ENCODE peak calls at places on chromosomes 11 and 22, in four cellular contexts. C, D, U and K are unnamed samples.

GRCh38 chr11:117204283-117205080 is 5.3 kb downstream of the TAGLN start:
- DNase-seq in C (no peak), D (no peak), U (no peak), K (no peak)

GRCh38 chr11:107050126-107050525 is 31.9 kb upstream of the GUCY1A2 start:
- DNase-seq in C (no peak), D (no peak), U (no peak), K (no peak)

GRCh38 chr11:29432719-29433325 is 584.0 kb downstream of the KCNA4 start:
- DNase-seq in C (peak), D (no peak), U (peak), K (no peak)

GRCh38 chr22:41826430-41827383 is 6.2 kb upstream of the SREBF2 start:
- DNase-seq in C (no peak), D (no peak), U (no peak), K (no peak)

GRCh38 chr11:3614742-3615171 is 27.0 kb downstream of the ART5 start:
- DNase-seq in C (no peak), D (peak), U (no peak), K (no peak)

GRCh38 chr11:4531666-4532065 is 13.3 kb upstream of the OR52M1 start:
- DNase-seq in C (peak), D (no peak), U (no peak), K (peak)

GRCh38 chr22:50529416-50530279 is at the start of gene TYMP:
- DNase-seq in C (peak), D (no peak), U (no peak), K (no peak)

GRCh38 chr11:70846781-70847400 is 405.5 kb downstream of the SHANK2 start:
- DNase-seq in C (no peak), D (no peak), U (no peak), K (no peak)

GRCh38 chr11:30522825-30523224 is 63.3 kb downstream of the MPPED2 start:
- DNase-seq in C (no peak), D (no peak), U (no peak), K (no peak)

GRCh38 chr11:62974848-62975522 is 9.8 kb downstream of the SLC22A6 start:
- DNase-seq in C (peak), D (no peak), U (peak), K (peak)

GRCh38 chr11:75925785-75926164 is 110.8 kb downstream of the UVRAG start:
- DNase-seq in C (no peak), D (no peak), U (no peak), K (no peak)

GRCh38 chr22:42655693-42656092 is 6.5 kb upstream of the CYB5R3 start:
- DNase-seq in C (no peak), D (peak), U (no peak), K (no peak)

GRCh38 chr11:36073411-36074203 is 129.7 kb downstream of the LDLRAD3 start:
- DNase-seq in C (no peak), D (no peak), U (no peak), K (no peak)

GRCh38 chr11:35553831-35554230 is 28.4 kb upstream of the PAMR1 start:
- DNase-seq in C (no peak), D (no peak), U (no peak), K (no peak)

GRCh38 chr11:73416711-73417265 is 40.6 kb downstream of the RELT start:
- DNase-seq in C (no peak), D (no peak), U (no peak), K (no peak)

GRCh38 chr11:26621147-26621546 is 49.1 kb upstream of the MUC15 start:
- DNase-seq in C (no peak), D (no peak), U (no peak), K (no peak)

GRCh38 chr22:29369460-29369859 is 18.9 kb downstream of the AP1B1 start:
- DNase-seq in C (no peak), D (no peak), U (no peak), K (peak)

GRCh38 chr22:45441158-45441557 is 27.7 kb downstream of the RIBC2 start:
- DNase-seq in C (peak), D (no peak), U (no peak), K (peak)

GRCh38 chr11:111604392-111605009 is 2.3 kb downstream of the SIK2 start:
- DNase-seq in C (peak), D (peak), U (peak), K (no peak)

GRCh38 chr11:42631223-42631843 is 680.5 kb upstream of the API5 start:
- DNase-seq in C (peak), D (no peak), U (peak), K (no peak)

GRCh38 chr11:123473941-123474668 is 44.0 kb downstream of the GRAMD1B start:
- DNase-seq in C (no peak), D (no peak), U (no peak), K (no peak)

GRCh38 chr22:44735518-44736428 is 16.6 kb upstream of the ARHGAP8 start:
- DNase-seq in C (peak), D (no peak), U (peak), K (peak)

GRCh38 chr11:32326522-32326921 is 108.8 kb downstream of the WT1 start:
- DNase-seq in C (no peak), D (no peak), U (no peak), K (no peak)

GRCh38 chr11:41245184-41245583 is 214.3 kb downstream of the LRRC4C start:
- DNase-seq in C (no peak), D (no peak), U (no peak), K (no peak)

GRCh38 chr11:64201524-64201923 is 5.0 kb upstream of the FERMT3 start:
- DNase-seq in C (no peak), D (no peak), U (no peak), K (no peak)

GRCh38 chr11:20464566-20464965 is 77.0 kb downstream of the PRMT3 start:
- DNase-seq in C (no peak), D (no peak), U (no peak), K (no peak)

GRCh38 chr22:30001459-30001858 is 78.8 kb upstream of the HORMAD2 start:
- DNase-seq in C (no peak), D (no peak), U (no peak), K (no peak)

GRCh38 chr11:133579165-133580031 is 47.1 kb upstream of the OPCML start:
- DNase-seq in C (no peak), D (no peak), U (no peak), K (peak)

GRCh38 chr11:17611049-17611448 is 64.0 kb downstream of the OTOG start:
- DNase-seq in C (no peak), D (no peak), U (no peak), K (no peak)

GRCh38 chr11:46903846-46904245 is 14.5 kb downstream of the LRP4 start:
- DNase-seq in C (no peak), D (no peak), U (no peak), K (no peak)

GRCh38 chr11:107259826-107260225 is 197.8 kb downstream of the CWF19L2 start:
- DNase-seq in C (no peak), D (no peak), U (no peak), K (no peak)

DNA sequence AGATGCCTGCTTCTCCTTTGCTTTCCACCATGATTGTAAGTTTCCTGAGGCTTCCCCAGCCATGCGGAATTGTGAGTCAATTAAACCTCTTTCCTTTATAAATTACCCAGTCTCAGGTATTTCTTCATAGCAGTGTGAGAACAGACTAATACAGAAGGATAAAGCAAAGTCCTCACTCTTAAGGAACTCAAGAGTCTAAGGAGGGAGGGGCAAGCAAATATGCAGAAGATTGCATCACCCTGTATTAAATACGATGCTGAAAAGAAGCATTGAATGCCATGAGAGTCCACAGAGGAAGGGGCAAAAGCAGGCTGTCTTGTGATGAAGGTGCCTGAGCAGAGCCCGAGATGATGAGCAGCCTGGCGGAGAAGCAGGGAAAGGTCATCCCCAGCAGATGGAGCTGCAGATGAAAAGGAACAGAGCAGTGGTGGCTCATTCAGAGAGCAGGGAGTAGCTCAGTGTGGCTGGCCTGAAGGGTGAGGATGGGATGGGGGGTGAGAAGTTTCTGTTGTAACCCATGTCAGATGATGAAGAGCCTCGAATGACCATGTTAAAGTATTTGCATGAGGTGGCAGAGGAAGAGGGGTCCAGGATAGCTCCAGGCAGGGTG is 6.3 kb upstream of the IZUMO1R start:
- DNase-seq in C (no peak), D (no peak), U (no peak), K (no peak)
- TF ChIP-seq CTCF in C (peak), D (peak), U (peak), K (no peak)

GRCh38 chr11:66313321-66314185 is 3.3 kb downstream of the CD248 start:
- DNase-seq in C (peak), D (no peak), U (peak), K (peak)

GRCh38 chr11:66310324-66310723 is 6.5 kb downstream of the CD248 start:
- DNase-seq in C (no peak), D (no peak), U (no peak), K (no peak)

GRCh38 chr11:66312549-66313320 is 4.1 kb downstream of the CD248 start:
- DNase-seq in C (peak), D (no peak), U (peak), K (peak)

GRCh38 chr11:66311470-66311964 is 5.3 kb downstream of the CD248 start:
- DNase-seq in C (no peak), D (no peak), U (no peak), K (no peak)

GRCh38 chr11:66311965-66312548 is 4.8 kb downstream of the CD248 start:
- DNase-seq in C (peak), D (peak), U (peak), K (peak)
- TF ChIP-seq CREM in C (no peak), D (peak), U (no peak), K (no peak)

GRCh38 chr11:120229451-120230424 is 10.2 kb upstream of the POU2F3 start:
- DNase-seq in C (peak), D (no peak), U (peak), K (peak)
- TF ChIP-seq CTCF in C (peak), D (peak), U (peak), K (peak)

GRCh38 chr11:12201016-12201985 is 90.9 kb downstream of the MICAL2 start:
- DNase-seq in C (peak), D (no peak), U (peak), K (no peak)
- TF ChIP-seq CREM in C (no peak), D (no peak), U (peak), K (no peak)

GRCh38 chr11:124865902-124866851 is 945 bp downstream of the ROBO3 start:
- DNase-seq in C (no peak), D (no peak), U (peak), K (peak)
- TF ChIP-seq CTCF in C (peak), D (peak), U (peak), K (peak)

GRCh38 chr11:130839950-130840666 is 76.2 kb downstream of the SNX19 start:
- DNase-seq in C (no peak), D (no peak), U (no peak), K (no peak)
- TF ChIP-seq CREM in C (no peak), D (no peak), U (no peak), K (no peak)

DNA sequence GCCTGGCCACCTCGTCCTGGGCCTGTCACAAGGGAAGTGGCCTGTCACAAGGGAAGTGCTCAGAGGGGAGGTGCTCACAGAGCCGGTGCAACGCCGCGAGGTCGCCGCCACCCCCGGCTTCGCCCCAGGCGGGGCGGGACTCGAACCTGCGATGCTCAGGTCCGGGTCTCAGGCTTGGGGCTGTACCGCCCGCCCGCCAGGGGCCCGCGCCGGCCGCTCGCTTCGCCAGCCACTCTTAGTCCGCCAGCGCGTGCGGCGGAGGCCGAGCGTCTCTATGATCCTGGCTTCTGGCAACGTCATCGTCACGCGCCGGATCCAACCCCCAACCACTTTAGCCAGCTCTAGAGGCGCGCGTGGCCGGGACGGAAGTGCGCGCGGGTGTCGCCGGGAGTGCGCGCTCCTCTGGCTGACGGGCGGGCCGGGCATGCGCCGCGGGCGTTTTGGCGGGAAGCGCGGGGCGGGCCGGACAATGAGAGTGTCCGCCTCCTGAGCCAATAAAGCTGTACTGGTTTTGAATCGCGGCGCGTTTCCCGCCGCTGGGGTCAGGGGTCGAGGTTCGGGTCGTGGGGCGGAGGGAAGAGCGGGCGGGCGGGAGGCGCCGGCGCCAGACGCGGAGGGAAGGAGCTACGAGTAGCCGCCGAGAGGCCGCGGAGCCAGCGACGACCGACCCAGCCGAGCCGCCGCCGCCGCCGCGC is at the start of gene TRMT2A:
- DNase-seq in C (peak), D (peak), U (peak), K (peak)
- TF ChIP-seq CTCF in C (peak), D (peak), U (peak), K (no peak)

DNA sequence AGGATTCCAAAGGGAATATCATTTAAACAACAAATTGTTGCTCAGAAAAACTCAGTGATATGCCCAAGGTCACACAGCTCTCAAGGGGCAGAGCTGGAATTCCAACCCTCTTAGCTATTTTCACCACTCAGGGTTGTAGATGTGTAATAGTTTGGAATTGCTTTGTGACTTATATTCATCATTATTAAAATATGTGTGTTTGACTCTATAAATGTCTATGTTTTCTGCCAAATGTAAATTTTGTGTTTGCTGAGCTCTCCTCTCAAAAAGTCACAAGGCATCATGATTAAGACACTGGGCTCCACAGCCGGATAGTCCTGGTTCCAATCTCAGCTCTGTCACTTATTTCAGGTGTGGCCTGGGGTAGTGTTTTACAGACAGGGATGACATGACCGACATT is 407.3 kb downstream of the TMEM135 start:
- DNase-seq in C (no peak), D (no peak), U (no peak), K (no peak)
- TF ChIP-seq CREM in C (no peak), D (no peak), U (no peak), K (no peak)

GRCh38 chr11:97557399-97557798 is 1167.6 kb downstream of the JRKL start:
- DNase-seq in C (no peak), D (no peak), U (no peak), K (no peak)
- TF ChIP-seq CTCF in C (no peak), D (no peak), U (no peak), K (no peak)